ENCODE peak calls at places on chromosomes 3 and 15, in six cellular contexts. S is skeletal muscle cell, G is SJSA1, W is aorta, V is body of pancreas, H is tibial artery. P is an unnamed sample.

GRCh38 chr3:179324270-179324754 is 1.5 kb downstream of the ZNF639 start:
- DNase-seq in G (no peak), H (no peak), V (no peak), S (no peak), W (no peak), P (no peak)

GRCh38 chr3:48399387-48400172 is 27.6 kb downstream of the FBXW12 start:
- DNase-seq in G (no peak), H (no peak), W (no peak), S (no peak), V (peak), P (no peak)

GRCh38 chr15:40982855-40983254 is 29.6 kb downstream of the CHAC1 start:
- DNase-seq in G (peak), W (peak), H (peak), V (no peak), S (no peak), P (peak)

GRCh38 chr15:45198337-45199135 is 10.8 kb upstream of the SHF start:
- DNase-seq in G (peak), W (peak), S (peak), H (peak), V (peak), P (peak)

GRCh38 chr3:143201066-143201465 is 81.5 kb downstream of the CHST2 start:
- DNase-seq in W (no peak), G (no peak), V (no peak), H (no peak), S (peak), P (no peak)

GRCh38 chr3:138395865-138396751 is 38.3 kb upstream of the ESYT3 start:
- DNase-seq in V (no peak), W (no peak), H (no peak), G (no peak), S (no peak), P (no peak)

GRCh38 chr3:55873523-55874254 is 386.6 kb upstream of the WNT5A start:
- DNase-seq in S (peak), V (no peak), W (no peak), G (peak), H (no peak), P (no peak)

GRCh38 chr3:32452009-32452408 is 50.6 kb downstream of the CMTM6 start:
- DNase-seq in S (no peak), W (no peak), H (no peak), G (no peak), V (no peak), P (no peak)

GRCh38 chr3:2589336-2589969 is 490.8 kb downstream of the CNTN4 start:
- DNase-seq in V (no peak), G (no peak), H (no peak), S (no peak), W (no peak), P (no peak)

GRCh38 chr3:71498543-71498942 is 85.0 kb downstream of the FOXP1 start:
- DNase-seq in V (no peak), S (no peak), H (no peak), G (no peak), W (no peak), P (no peak)

GRCh38 chr3:115022835-115023398 is 124.2 kb downstream of the ZBTB20 start:
- DNase-seq in G (no peak), V (no peak), W (no peak), S (no peak), H (no peak), P (no peak)

GRCh38 chr3:168266335-168266734 is 170.6 kb upstream of the GOLIM4 start:
- DNase-seq in H (no peak), W (no peak), S (no peak), G (no peak), V (no peak), P (no peak)

GRCh38 chr3:13011369-13012227 is 61.6 kb downstream of the IQSEC1 start:
- DNase-seq in V (no peak), S (no peak), H (no peak), W (peak), G (no peak), P (peak)

GRCh38 chr3:5138214-5138981 is 16.3 kb downstream of the ARL8B start:
- DNase-seq in G (no peak), H (no peak), W (no peak), S (no peak), V (no peak), P (no peak)

GRCh38 chr15:68373028-68373427 is 58.9 kb downstream of the ITGA11 start:
- DNase-seq in H (no peak), S (no peak), G (peak), V (no peak), W (no peak), P (no peak)

GRCh38 chr3:13718437-13718836 is 161.4 kb downstream of the WNT7A start:
- DNase-seq in S (no peak), V (no peak), H (no peak), W (no peak), G (peak), P (peak)

GRCh38 chr3:138308783-138309182 is 20.9 kb downstream of the NME9 start:
- DNase-seq in G (no peak), H (no peak), S (no peak), W (no peak), V (no peak), P (no peak)

GRCh38 chr3:25910997-25911396 is 121.1 kb downstream of the OXSM start:
- DNase-seq in V (peak), G (no peak), W (peak), H (no peak), S (no peak), P (no peak)

GRCh38 chr3:181330821-181331563 is 341.5 kb upstream of the DNAJC19 start:
- DNase-seq in H (no peak), G (no peak), S (no peak), W (no peak), V (no peak), P (no peak)

GRCh38 chr3:147406255-147407023 is at the start of gene ZIC4:
- DNase-seq in W (no peak), S (no peak), G (peak), V (no peak), H (no peak), P (no peak)
- H3K4me3 ChIP-seq in W (no peak), S (no peak), G (no peak), V (no peak), H (no peak), P (no peak)

GRCh38 chr15:90414408-90415028 is 26.5 kb downstream of the IQGAP1 start:
- DNase-seq in W (no peak), H (no peak), V (no peak), S (peak), G (peak), P (no peak)

GRCh38 chr15:90411176-90411575 is 23.1 kb downstream of the IQGAP1 start:
- DNase-seq in H (no peak), S (no peak), V (no peak), G (no peak), W (no peak), P (no peak)

GRCh38 chr15:90413411-90414379 is 25.7 kb downstream of the IQGAP1 start:
- DNase-seq in G (peak), W (peak), H (no peak), V (no peak), S (no peak), P (no peak)

GRCh38 chr15:90408657-90409056 is 20.6 kb downstream of the IQGAP1 start:
- DNase-seq in W (no peak), S (no peak), H (no peak), V (no peak), G (no peak), P (no peak)

DNA sequence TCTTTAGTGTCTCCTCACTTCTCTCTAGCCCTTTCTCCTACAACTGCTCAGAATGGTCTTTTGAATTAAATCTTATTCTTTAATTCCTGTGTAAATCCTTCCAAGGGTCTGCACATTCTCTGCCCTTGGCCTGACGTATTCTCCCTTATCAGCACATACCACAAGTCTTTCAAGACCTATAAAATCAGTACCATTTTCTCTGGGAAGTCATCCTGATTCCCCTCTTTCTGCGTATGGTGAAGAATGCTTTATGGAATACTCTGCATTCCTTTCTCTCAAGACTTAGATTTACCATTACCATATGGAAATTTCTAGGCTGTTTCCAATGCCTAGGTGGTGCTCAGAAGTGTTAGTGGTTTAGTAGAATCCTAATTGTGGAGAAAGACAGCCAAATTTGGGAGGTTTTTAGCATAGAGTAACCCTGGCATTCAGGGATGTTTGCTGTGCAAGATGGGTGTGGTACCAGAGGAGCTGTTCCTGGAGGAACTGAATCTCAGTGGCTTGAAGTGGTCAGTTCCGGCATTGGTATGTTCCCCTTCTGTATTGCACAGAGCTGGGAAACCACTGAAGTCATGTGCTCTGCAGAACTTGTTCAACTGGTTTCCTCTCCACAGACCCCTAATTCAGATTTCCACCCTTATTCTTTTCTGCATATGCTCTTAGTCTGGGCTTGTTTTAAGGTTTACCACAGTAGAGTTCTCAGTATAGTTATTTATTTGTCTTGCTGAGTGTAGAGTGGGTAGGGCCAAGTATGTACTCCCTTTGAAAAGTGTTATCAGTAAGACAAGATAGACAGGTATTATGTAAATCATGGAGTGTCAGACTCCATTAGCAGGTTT is 24.5 kb downstream of the IQGAP1 start:
- DNase-seq in W (peak), V (peak), G (peak), S (no peak), H (peak), P (no peak)
- H3K4me3 ChIP-seq in W (no peak), V (no peak), G (no peak), S (no peak), H (no peak), P (no peak)

GRCh38 chr3:15629860-15630597 is 28.5 kb downstream of the BTD start:
- DNase-seq in G (peak), S (peak), V (peak), W (peak), H (peak), P (no peak)

GRCh38 chr3:15628967-15629366 is 27.4 kb downstream of the BTD start:
- DNase-seq in G (no peak), W (no peak), S (no peak), V (no peak), H (no peak), P (no peak)

GRCh38 chr3:15632212-15632580 is 30.7 kb downstream of the BTD start:
- DNase-seq in S (no peak), G (no peak), W (no peak), H (no peak), V (no peak), P (no peak)

GRCh38 chr3:15631426-15632211 is 30.1 kb downstream of the BTD start:
- DNase-seq in G (no peak), W (no peak), H (no peak), S (no peak), V (no peak), P (no peak)

GRCh38 chr3:15630646-15631350 is 29.3 kb downstream of the BTD start:
- DNase-seq in W (no peak), V (no peak), H (no peak), S (peak), G (peak), P (no peak)
- H3K4me3 ChIP-seq in W (peak), V (no peak), H (peak), S (peak), G (peak), P (peak)

GRCh38 chr3:124529826-124530571 is 200.3 kb upstream of the UMPS start:
- DNase-seq in W (no peak), V (peak), S (no peak), H (no peak), G (no peak), P (no peak)
- H3K4me3 ChIP-seq in W (no peak), V (no peak), S (no peak), H (no peak), G (no peak), P (no peak)

GRCh38 chr15:61816856-61817255 is 243.4 kb downstream of the VPS13C start:
- DNase-seq in W (no peak), V (no peak), G (no peak), H (no peak), S (no peak), P (no peak)

GRCh38 chr15:61815356-61816083 is 244.7 kb downstream of the VPS13C start:
- DNase-seq in W (no peak), H (no peak), G (no peak), S (no peak), V (no peak), P (no peak)

GRCh38 chr15:61811952-61812351 is 248.3 kb downstream of the VPS13C start:
- DNase-seq in W (no peak), S (no peak), V (no peak), H (no peak), G (no peak), P (no peak)

GRCh38 chr15:61809216-61809615 is 251.0 kb downstream of the VPS13C start:
- DNase-seq in G (no peak), H (no peak), V (no peak), S (no peak), W (no peak), P (no peak)

DNA sequence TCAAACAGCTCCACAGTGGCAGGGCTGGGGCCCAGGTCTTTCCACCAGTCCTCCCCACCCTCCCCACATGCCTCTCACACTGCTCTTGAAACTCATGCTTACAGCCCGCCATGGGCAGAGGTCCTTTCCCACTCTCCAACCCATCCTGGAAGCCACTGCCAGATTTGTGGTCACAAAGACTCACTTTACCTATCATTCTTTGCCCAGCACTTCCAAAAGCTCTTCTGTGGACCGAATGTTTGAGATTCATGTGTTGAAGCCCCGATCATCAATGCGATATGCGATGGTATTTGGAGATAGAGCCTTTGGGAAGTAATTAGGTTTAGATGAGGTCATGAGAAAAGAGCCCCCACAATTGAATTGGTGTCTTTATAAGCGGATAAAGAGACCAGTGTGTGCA is 247.8 kb downstream of the VPS13C start:
- DNase-seq in H (no peak), S (no peak), V (no peak), W (no peak), G (no peak), P (no peak)
- H3K4me3 ChIP-seq in H (no peak), S (no peak), V (no peak), W (no peak), G (no peak), P (no peak)

GRCh38 chr3:78687520-78687919 is 1080.3 kb downstream of the ROBO1 start:
- DNase-seq in V (no peak), H (no peak), S (no peak), W (no peak), G (no peak), P (no peak)

GRCh38 chr3:78689378-78689777 is 1078.4 kb downstream of the ROBO1 start:
- DNase-seq in G (no peak), V (no peak), S (no peak), H (no peak), W (no peak), P (no peak)

DNA sequence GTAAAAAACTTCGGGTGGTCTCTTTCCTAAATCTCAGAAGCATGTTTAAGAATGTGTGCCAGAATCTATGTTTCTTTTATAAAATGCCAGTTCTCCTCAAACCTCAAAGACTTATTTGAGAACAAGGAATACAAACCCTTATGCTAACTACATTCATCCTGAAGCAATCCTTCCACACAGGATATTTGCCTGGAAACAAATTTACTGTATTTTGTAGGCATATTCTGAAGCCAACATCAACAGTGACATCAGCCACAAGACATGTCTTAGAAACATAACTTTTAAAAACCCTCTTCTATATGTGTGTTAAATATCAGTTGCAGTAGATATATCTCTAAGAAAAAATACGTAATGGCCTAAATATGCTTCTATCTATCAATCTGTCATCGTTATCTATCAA is 1077.0 kb downstream of the ROBO1 start:
- DNase-seq in H (no peak), S (peak), W (no peak), G (no peak), V (no peak), P (no peak)
- H3K4me3 ChIP-seq in H (no peak), S (no peak), W (no peak), G (no peak), V (no peak), P (no peak)

P was measured in spleen.